ENCODE peak calls at places on chromosomes 4 and X, in eight cellular contexts. V is NCI-H1694 treated with DMSO at 0.1 percent for 48 hours, D is non-pigmented ciliary epithelial cell, G is iPS-NIHi11, O is substantia nigra, U is midbrain, M is GDM1, S is AG10803. W is an unnamed sample.

GRCh38 chr4:6049278-6049677 is 31.0 kb upstream of the C4orf50 start:
- DNase-seq in O (no peak), U (no peak), G (no peak), D (no peak), S (no peak), V (no peak), M (no peak), W (no peak)

GRCh38 chr4:82005153-82005552 is 368.6 kb downstream of the HNRNPD start:
- DNase-seq in U (no peak), M (no peak), O (no peak), D (no peak), S (no peak), G (no peak), V (no peak), W (no peak)

GRCh38 chr4:6379787-6380745 is 92.3 kb downstream of the PPP2R2C start:
- DNase-seq in U (no peak), O (no peak), G (peak; percentile 37), V (no peak), M (no peak), S (no peak), D (no peak), W (no peak)

GRCh38 chrX:102516314-102516936 is at the start of gene TMSB15A:
- DNase-seq in M (no peak), U (peak; percentile 61), O (peak; percentile 32), V (peak; percentile 72), G (peak; percentile 85), D (no peak), S (peak; percentile 12), W (peak; percentile 67)

GRCh38 chr4:5757536-5757935 is 46.5 kb downstream of the EVC start:
- DNase-seq in O (no peak), S (peak; percentile 19), G (no peak), V (no peak), U (no peak), D (no peak), M (no peak), W (no peak)

GRCh38 chr4:119299221-119300071 is 22.5 kb downstream of the FABP2 start:
- DNase-seq in O (no peak), U (no peak), V (no peak), D (no peak), M (no peak), S (peak; percentile 22), G (no peak), W (no peak)

GRCh38 chr4:110515676-110516075 is 39.7 kb downstream of the ENPEP start:
- DNase-seq in G (no peak), U (no peak), D (no peak), V (no peak), O (no peak), M (peak; percentile 3), S (no peak), W (no peak)

GRCh38 chr4:180057198-180057821 is 2185.9 kb upstream of the TENM3 start:
- DNase-seq in V (no peak), D (no peak), G (peak; percentile 7), U (peak; percentile 6), S (no peak), M (no peak), O (no peak), W (peak; percentile 1)

GRCh38 chr4:13201241-13201640 is 282.9 kb downstream of the RAB28 start:
- DNase-seq in G (no peak), M (no peak), V (no peak), O (no peak), U (no peak), S (no peak), D (no peak), W (no peak)